ENCODE peak calls at places on chromosomes 3 and 15, in six cellular contexts. One of them, this sample, is unnamed.

GRCh38 chr3:83890039-83890762 is 1068.6 kb upstream of the CADM2 start:
- DNase-seq in stomach: no peak
- DNase-seq in K562: no peak
- DNase-seq in A549: no peak
- DNase-seq in heart left ventricle: no peak
- DNase-seq in GM12878: no peak
- DNase-seq in this sample: no peak

GRCh38 chr3:186953011-186953487 is 22.7 kb downstream of the ST6GAL1 start:
- DNase-seq in stomach: no peak
- DNase-seq in K562: peak; percentile 72
- DNase-seq in A549: no peak
- DNase-seq in heart left ventricle: no peak
- DNase-seq in GM12878: no peak
- DNase-seq in this sample: no peak

GRCh38 chr3:11136871-11137626 is 17.2 kb upstream of the HRH1 start:
- DNase-seq in stomach: no peak
- DNase-seq in K562: peak; percentile 43
- DNase-seq in A549: peak; percentile 95
- DNase-seq in heart left ventricle: no peak
- DNase-seq in GM12878: no peak
- DNase-seq in this sample: peak; percentile 57

GRCh38 chr15:58440181-58440910 is 8.6 kb downstream of the LIPC start:
- DNase-seq in stomach: peak; percentile 76
- DNase-seq in K562: no peak
- DNase-seq in A549: peak; percentile 92
- DNase-seq in heart left ventricle: no peak
- DNase-seq in GM12878: no peak
- DNase-seq in this sample: peak; percentile 39

GRCh38 chr15:44298878-44299277 is 10.4 kb downstream of the GOLM2 start:
- DNase-seq in stomach: no peak
- DNase-seq in K562: peak; percentile 46
- DNase-seq in A549: peak; percentile 37
- DNase-seq in heart left ventricle: no peak
- DNase-seq in GM12878: no peak
- DNase-seq in this sample: no peak

GRCh38 chr3:150292891-150293290 is 115.2 kb upstream of the TSC22D2 start:
- DNase-seq in stomach: no peak
- DNase-seq in K562: no peak
- DNase-seq in A549: no peak
- DNase-seq in heart left ventricle: no peak
- DNase-seq in GM12878: no peak
- DNase-seq in this sample: no peak

GRCh38 chr3:185332026-185332735 is 30.8 kb upstream of the MAP3K13 start:
- DNase-seq in stomach: no peak
- DNase-seq in K562: no peak
- DNase-seq in A549: peak; percentile 80
- DNase-seq in heart left ventricle: no peak
- DNase-seq in GM12878: peak; percentile 52
- DNase-seq in this sample: no peak

GRCh38 chr3:176780766-176781165 is 416.5 kb downstream of the TBL1XR1 start:
- DNase-seq in stomach: no peak
- DNase-seq in K562: no peak
- DNase-seq in A549: no peak
- DNase-seq in heart left ventricle: no peak
- DNase-seq in GM12878: no peak
- DNase-seq in this sample: no peak

GRCh38 chr3:23856286-23856685 is 50.5 kb downstream of the UBE2E1 start:
- DNase-seq in stomach: no peak
- DNase-seq in K562: no peak
- DNase-seq in A549: no peak
- DNase-seq in heart left ventricle: no peak
- DNase-seq in GM12878: no peak
- DNase-seq in this sample: no peak

GRCh38 chr3:112376996-112377395 is 44.0 kb downstream of the CD200 start:
- DNase-seq in stomach: no peak
- DNase-seq in K562: no peak
- DNase-seq in A549: no peak
- DNase-seq in heart left ventricle: no peak
- DNase-seq in GM12878: no peak
- DNase-seq in this sample: no peak

GRCh38 chr3:28840976-28841376 is 439.9 kb upstream of the RBMS3 start:
- DNase-seq in stomach: no peak
- DNase-seq in K562: no peak
- DNase-seq in A549: no peak
- DNase-seq in heart left ventricle: no peak
- DNase-seq in GM12878: peak; percentile 40
- DNase-seq in this sample: no peak

GRCh38 chr3:127395663-127396320 is 107.9 kb upstream of the PRR20G start:
- DNase-seq in stomach: no peak
- DNase-seq in K562: no peak
- DNase-seq in A549: no peak
- DNase-seq in heart left ventricle: no peak
- DNase-seq in GM12878: no peak
- DNase-seq in this sample: no peak

GRCh38 chr3:136802481-136802996 is 16.4 kb upstream of the SLC35G2 start:
- DNase-seq in stomach: no peak
- DNase-seq in K562: no peak
- DNase-seq in A549: no peak
- DNase-seq in heart left ventricle: peak; percentile 48
- DNase-seq in GM12878: no peak
- DNase-seq in this sample: no peak

GRCh38 chr15:26472661-26473060 is 300.2 kb downstream of the GABRB3 start:
- DNase-seq in stomach: no peak
- DNase-seq in K562: no peak
- DNase-seq in A549: no peak
- DNase-seq in heart left ventricle: no peak
- DNase-seq in GM12878: no peak
- DNase-seq in this sample: no peak

GRCh38 chr15:56428821-56429458 is 36.0 kb downstream of the MNS1 start:
- DNase-seq in stomach: no peak
- DNase-seq in K562: peak; percentile 21
- DNase-seq in A549: peak; percentile 45
- DNase-seq in heart left ventricle: no peak
- DNase-seq in GM12878: peak; percentile 7
- DNase-seq in this sample: no peak

GRCh38 chr3:85259748-85260147 is 301.0 kb downstream of the CADM2 start:
- DNase-seq in stomach: no peak
- DNase-seq in K562: no peak
- DNase-seq in A549: no peak
- DNase-seq in heart left ventricle: no peak
- DNase-seq in GM12878: no peak
- DNase-seq in this sample: no peak

DNA sequence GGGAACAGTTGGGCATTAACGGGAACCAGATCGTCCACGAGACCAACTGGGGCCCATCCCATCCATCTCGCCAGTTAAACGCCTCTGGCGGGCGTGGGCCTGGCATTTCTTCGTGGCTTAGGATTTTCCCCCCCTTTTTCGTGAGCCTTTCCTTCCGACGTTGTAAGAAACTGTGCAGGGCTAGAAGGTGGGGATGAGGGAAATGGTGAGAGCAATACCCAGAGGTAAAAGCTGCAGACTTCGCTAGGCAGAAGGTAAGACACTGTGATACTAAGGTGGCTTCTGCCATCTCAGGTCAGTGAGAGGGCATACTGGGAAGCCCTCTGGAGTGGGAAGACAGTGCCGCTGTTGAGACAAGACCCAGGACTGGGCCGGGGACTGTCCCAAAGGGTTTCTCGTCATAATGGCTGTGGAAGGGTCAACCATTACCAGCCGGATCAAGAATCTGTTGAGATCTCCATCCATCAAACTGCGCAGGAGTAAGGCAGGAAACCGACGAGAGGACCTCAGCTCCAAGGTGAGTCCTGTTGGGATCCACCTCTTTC is 661 bp downstream of the MAPKBP1 start:
- DNase-seq in stomach: no peak
- DNase-seq in K562: no peak
- DNase-seq in A549: no peak
- DNase-seq in heart left ventricle: no peak
- DNase-seq in GM12878: no peak
- DNase-seq in this sample: no peak
- H3K27ac ChIP-seq in stomach: peak overlapping the region; percentile 69
- H3K27ac ChIP-seq in K562: peak overlapping the region; percentile 70
- H3K27ac ChIP-seq in A549: peak overlapping the region; percentile 96
- H3K27ac ChIP-seq in heart left ventricle: peak overlapping the region; percentile 86
- H3K27ac ChIP-seq in GM12878: peak overlapping the region; percentile 77
- H3K27ac ChIP-seq in this sample: peak overlapping the region; percentile 87

GRCh38 chr3:101675709-101676218 is 1.2 kb downstream of the ZBTB11 start:
- DNase-seq in stomach: no peak
- DNase-seq in K562: no peak
- DNase-seq in A549: no peak
- DNase-seq in heart left ventricle: peak; percentile 46
- DNase-seq in GM12878: no peak
- DNase-seq in this sample: no peak
- TF ChIP-seq POLR2A in stomach: peak; percentile 54
- TF ChIP-seq POLR2A in K562: no peak
- TF ChIP-seq POLR2A in A549: no peak
- TF ChIP-seq POLR2A in heart left ventricle: no peak
- TF ChIP-seq POLR2A in GM12878: no peak
- TF ChIP-seq POLR2A in this sample: no peak

DNA sequence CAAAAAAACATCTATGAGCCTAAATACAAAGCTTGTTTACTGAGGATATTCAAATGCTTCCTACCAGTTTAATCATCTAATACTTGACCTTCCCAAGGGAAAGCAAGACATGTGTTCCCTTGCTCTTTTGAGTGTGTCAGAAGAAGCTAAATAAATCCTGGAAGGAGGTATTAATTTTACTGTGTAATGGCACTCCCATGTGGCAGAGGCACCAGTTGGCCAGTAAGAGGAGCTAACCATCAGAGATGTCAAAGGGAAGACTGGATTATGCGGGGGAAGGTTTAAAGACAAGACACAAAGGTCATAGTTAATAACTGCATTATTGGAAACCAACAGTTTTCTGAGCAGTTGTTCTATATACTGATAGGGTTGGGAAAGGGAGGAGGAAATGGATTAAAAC is 125.1 kb downstream of the SUCLG2 start:
- DNase-seq in stomach: no peak
- DNase-seq in K562: no peak
- DNase-seq in A549: peak; percentile 15
- DNase-seq in heart left ventricle: no peak
- DNase-seq in GM12878: no peak
- DNase-seq in this sample: no peak
- TF ChIP-seq CTCF in stomach: no peak
- TF ChIP-seq CTCF in K562: peak; percentile 9
- TF ChIP-seq CTCF in A549: no peak
- TF ChIP-seq CTCF in heart left ventricle: peak; percentile 4
- TF ChIP-seq CTCF in GM12878: peak; percentile 1
- TF ChIP-seq CTCF in this sample: no peak

DNA sequence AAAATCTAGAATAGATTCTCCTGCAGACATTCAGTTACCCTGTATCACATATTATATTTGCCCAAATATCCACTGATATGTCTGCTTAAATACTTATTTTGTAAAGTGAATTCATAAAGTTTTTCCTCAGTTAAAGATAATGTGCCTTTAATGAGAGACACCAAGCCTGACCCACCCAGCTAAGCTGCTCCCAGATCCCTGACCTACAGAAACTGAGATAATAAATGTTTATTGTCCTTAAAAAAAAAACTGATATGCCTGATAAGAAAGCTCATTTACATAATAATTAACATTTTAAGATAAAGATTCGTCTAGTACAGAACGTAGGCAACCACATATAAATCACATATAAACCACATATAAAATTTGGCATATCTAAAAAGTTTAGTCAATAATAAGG is 161.7 kb upstream of the RAP2B start:
- DNase-seq in stomach: no peak
- DNase-seq in K562: no peak
- DNase-seq in A549: no peak
- DNase-seq in heart left ventricle: no peak
- DNase-seq in GM12878: no peak
- DNase-seq in this sample: no peak
- H3K27ac ChIP-seq in stomach: no peak overlapping the region
- H3K27ac ChIP-seq in K562: no peak overlapping the region
- H3K27ac ChIP-seq in A549: no peak overlapping the region
- H3K27ac ChIP-seq in heart left ventricle: no peak overlapping the region
- H3K27ac ChIP-seq in GM12878: no peak overlapping the region
- H3K27ac ChIP-seq in this sample: no peak overlapping the region

DNA sequence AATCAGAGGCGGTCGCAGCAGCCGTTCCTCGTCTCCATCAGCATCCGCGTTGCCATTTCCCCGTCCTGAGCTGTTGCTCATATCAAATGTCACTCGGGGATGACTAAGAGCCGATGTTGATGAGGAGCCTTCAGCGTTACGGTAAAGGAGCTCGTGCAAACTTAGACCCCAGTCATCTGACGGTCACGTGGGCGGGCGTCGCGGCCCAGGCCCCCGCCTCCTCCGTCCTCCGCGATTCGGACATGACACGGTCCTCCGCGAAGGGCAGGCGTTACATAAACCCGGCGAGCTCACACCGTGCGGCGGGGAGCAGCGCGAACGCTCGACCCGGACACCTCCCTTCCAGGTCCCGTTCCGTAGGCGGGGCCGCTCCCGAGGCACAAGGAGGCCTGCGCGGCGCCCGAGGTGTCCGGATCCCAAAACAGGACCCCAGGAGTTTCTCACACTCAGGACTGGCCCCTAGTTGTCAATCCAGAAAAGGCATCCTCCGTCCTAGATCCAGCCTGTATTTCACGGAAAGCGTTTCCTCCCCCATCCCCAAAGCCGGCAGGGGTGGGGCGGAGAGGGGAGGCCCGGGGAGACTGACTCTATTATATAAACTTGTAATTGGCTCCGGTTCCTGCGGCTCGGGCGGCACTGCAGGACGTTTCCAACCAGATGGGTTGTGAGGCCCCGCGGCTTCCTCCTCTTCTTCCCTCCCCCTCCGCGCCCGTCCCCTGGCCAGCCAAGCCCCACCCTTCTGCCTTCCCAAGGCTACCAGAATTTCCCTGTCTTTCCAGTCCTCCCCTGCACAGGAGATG is 100.0 kb upstream of the IGF1R start:
- DNase-seq in stomach: peak; percentile 44
- DNase-seq in K562: no peak
- DNase-seq in A549: peak; percentile 72
- DNase-seq in heart left ventricle: peak; percentile 73
- DNase-seq in GM12878: no peak
- DNase-seq in this sample: peak; percentile 32
- TF ChIP-seq POLR2A in stomach: no peak
- TF ChIP-seq POLR2A in K562: no peak
- TF ChIP-seq POLR2A in A549: no peak
- TF ChIP-seq POLR2A in heart left ventricle: no peak
- TF ChIP-seq POLR2A in GM12878: no peak
- TF ChIP-seq POLR2A in this sample: peak; percentile 55

GRCh38 chr3:143119974-143120715 is 574 bp downstream of the CHST2 start:
- DNase-seq in stomach: no peak
- DNase-seq in K562: peak; percentile 47
- DNase-seq in A549: peak; percentile 15
- DNase-seq in heart left ventricle: peak; percentile 29
- DNase-seq in GM12878: no peak
- DNase-seq in this sample: no peak
- TF ChIP-seq CTCF in stomach: no peak
- TF ChIP-seq CTCF in K562: no peak
- TF ChIP-seq CTCF in A549: no peak
- TF ChIP-seq CTCF in heart left ventricle: no peak
- TF ChIP-seq CTCF in GM12878: no peak
- TF ChIP-seq CTCF in this sample: no peak

This sample was measured in gastrocnemius medialis.